ENCODE peak calls at places on chromosomes 4 and X, in four cellular contexts. F is suprapubic skin, O is A549, B is tibial nerve. E is an unnamed sample.

GRCh38 chrX:132631579-132632232 is 142.9 kb upstream of the MBNL3 start:
- DNase-seq in B (no peak), O (peak), F (no peak), E (no peak)

GRCh38 chr4:74444891-74445642 is at the start of gene AREG:
- DNase-seq in O (peak), F (peak), B (peak), E (peak)

GRCh38 chr4:109548655-109549054 is 11.4 kb upstream of the MCUB start:
- DNase-seq in O (no peak), F (no peak), B (no peak), E (no peak)

GRCh38 chr4:98125585-98125984 is 17.7 kb downstream of the STPG2 start:
- DNase-seq in F (no peak), B (no peak), O (no peak), E (no peak)

GRCh38 chrX:8820910-8821527 is 19.8 kb upstream of the FAM9A start:
- DNase-seq in B (no peak), F (no peak), O (no peak), E (no peak)

GRCh38 chr4:60683357-60683756 is 516.8 kb upstream of the ADGRL3 start:
- DNase-seq in O (no peak), F (no peak), B (no peak), E (no peak)

GRCh38 chr4:180909279-180909678 is 1333.9 kb upstream of the TENM3 start:
- DNase-seq in F (no peak), B (no peak), O (no peak), E (no peak)

GRCh38 chr4:7828926-7829325 is 110.7 kb downstream of the AFAP1 start:
- DNase-seq in F (no peak), B (no peak), O (no peak), E (no peak)

GRCh38 chr4:86250616-86251015 is 109.2 kb downstream of the MAPK10 start:
- DNase-seq in B (no peak), O (no peak), F (no peak), E (no peak)

GRCh38 chr4:99934891-99935290 is 11.5 kb downstream of the DNAJB14 start:
- DNase-seq in F (no peak), B (no peak), O (no peak), E (no peak)

GRCh38 chr4:152189451-152190179 is 346.3 kb downstream of the FBXW7 start:
- DNase-seq in B (no peak), F (no peak), O (no peak), E (no peak)

GRCh38 chr4:3491681-3492405 is 28.7 kb downstream of the DOK7 start:
- DNase-seq in O (no peak), B (no peak), F (no peak), E (no peak)

GRCh38 chr4:26269038-26269437 is 51.8 kb upstream of the RBPJ start:
- DNase-seq in F (no peak), O (no peak), B (no peak), E (no peak)
- TF ChIP-seq EP300 in F (no peak), O (no peak), B (no peak), E (no peak)

GRCh38 chrX:150371877-150372276 is 8.8 kb downstream of the MAMLD1 start:
- DNase-seq in B (no peak), F (no peak), O (no peak), E (no peak)

GRCh38 chrX:150370589-150371312 is 7.6 kb downstream of the MAMLD1 start:
- DNase-seq in O (no peak), B (no peak), F (no peak), E (no peak)

GRCh38 chrX:150375243-150375642 is 12.1 kb downstream of the MAMLD1 start:
- DNase-seq in B (no peak), F (no peak), O (no peak), E (no peak)

GRCh38 chrX:150372756-150373155 is 9.6 kb downstream of the MAMLD1 start:
- DNase-seq in F (no peak), O (no peak), B (no peak), E (no peak)

DNA sequence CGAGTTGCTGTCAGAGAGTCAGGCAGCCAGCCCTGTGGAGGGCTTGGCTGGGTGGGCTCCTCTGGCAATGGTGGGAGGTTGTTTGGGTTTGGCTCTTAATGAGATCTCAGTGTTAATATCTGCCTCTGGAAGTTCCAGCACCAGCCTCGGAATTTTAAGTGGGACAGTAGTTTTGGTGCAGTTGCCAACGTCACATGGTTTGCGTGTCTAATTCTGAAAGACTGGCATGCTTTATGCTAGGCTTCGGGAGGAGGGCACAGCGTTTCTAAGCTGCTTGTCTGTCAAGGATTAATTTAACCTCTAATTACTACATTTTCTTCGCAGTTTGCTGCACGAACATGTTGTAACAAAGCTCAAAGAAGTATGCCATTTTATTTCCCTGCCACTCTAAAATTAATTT is 9.2 kb downstream of the MAMLD1 start:
- DNase-seq in O (no peak), B (no peak), F (no peak), E (no peak)
- TF ChIP-seq CTCF in O (no peak), B (no peak), F (no peak), E (no peak)

GRCh38 chrX:48071064-48071985 is at the start of gene ZNF630:
- DNase-seq in B (peak), F (peak), O (peak), E (peak)

GRCh38 chrX:48076343-48076742 is 4.9 kb upstream of the ZNF630 start:
- DNase-seq in F (no peak), O (no peak), B (no peak), E (no peak)

GRCh38 chrX:48068096-48068887 is 3.1 kb downstream of the ZNF630 start:
- DNase-seq in B (no peak), O (no peak), F (no peak), E (no peak)

DNA sequence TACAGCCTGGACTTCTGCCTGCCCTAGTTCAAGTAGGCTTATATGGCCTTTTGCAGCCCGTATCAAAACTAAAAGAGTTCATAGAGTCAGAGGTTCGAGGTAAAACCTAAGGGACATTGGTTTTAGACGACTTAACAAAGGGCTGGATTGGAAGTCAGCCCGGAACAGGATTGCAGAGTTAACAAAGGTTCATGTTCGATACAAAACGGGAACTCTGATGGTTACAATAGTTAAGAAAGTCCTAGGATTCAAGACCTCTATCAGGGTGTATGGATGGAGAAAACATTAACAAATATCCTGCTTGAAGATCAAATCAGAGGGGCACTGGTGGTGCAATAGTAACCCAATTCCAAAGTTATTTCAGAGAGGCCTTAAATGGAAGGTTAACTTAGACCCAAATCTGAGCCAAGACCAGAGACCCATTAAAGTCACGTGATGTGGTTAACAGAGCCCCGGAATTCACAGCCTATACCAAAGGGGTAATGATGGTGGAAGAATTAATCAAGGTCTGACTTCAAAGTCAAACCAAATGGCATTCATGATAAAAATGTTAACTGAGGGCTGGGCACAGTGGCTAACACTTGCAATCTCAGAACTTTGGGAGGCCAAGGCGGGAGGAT is 656 bp upstream of the ZNF630 start:
- DNase-seq in B (no peak), O (no peak), F (no peak), E (no peak)
- H3K4me3 ChIP-seq in B (peak), O (peak), F (peak), E (peak)

GRCh38 chr4:41216294-41217019 is 2.1 kb upstream of the APBB2 start:
- DNase-seq in F (peak), O (peak), B (peak), E (peak)
- TF ChIP-seq EP300 in F (no peak), O (no peak), B (no peak), E (no peak)

GRCh38 chrX:10212395-10212794 is 55.6 kb downstream of the CLCN4 start:
- DNase-seq in F (no peak), O (no peak), B (no peak), E (no peak)

GRCh38 chrX:10221651-10222050 is 64.9 kb downstream of the CLCN4 start:
- DNase-seq in B (no peak), O (no peak), F (no peak), E (no peak)

GRCh38 chrX:10216208-10216607 is 59.4 kb downstream of the CLCN4 start:
- DNase-seq in O (no peak), F (no peak), B (no peak), E (no peak)

GRCh38 chrX:10213716-10214115 is 56.9 kb downstream of the CLCN4 start:
- DNase-seq in B (no peak), F (no peak), O (no peak), E (no peak)

DNA sequence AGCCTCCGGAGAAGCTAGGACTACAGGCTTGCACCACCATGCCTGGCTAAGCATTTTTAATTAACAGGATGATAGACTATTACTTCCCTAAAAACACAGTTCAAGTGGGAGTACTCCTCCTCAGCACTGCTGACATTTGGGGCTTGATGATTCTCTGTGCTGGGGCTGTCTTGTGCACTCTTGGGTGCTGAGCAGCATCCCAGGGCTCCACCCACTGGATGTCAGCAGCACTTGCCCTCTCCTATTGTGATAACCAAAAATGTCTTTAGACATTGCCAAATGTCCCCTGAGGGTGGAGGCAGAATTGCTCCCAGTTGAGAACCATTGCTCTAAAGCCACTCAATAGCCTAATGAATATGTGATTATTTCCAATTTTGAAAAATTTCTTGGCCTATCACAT is 60.4 kb downstream of the CLCN4 start:
- DNase-seq in B (no peak), F (no peak), O (no peak), E (no peak)
- TF ChIP-seq CTCF in B (no peak), F (no peak), O (no peak), E (no peak)

DNA sequence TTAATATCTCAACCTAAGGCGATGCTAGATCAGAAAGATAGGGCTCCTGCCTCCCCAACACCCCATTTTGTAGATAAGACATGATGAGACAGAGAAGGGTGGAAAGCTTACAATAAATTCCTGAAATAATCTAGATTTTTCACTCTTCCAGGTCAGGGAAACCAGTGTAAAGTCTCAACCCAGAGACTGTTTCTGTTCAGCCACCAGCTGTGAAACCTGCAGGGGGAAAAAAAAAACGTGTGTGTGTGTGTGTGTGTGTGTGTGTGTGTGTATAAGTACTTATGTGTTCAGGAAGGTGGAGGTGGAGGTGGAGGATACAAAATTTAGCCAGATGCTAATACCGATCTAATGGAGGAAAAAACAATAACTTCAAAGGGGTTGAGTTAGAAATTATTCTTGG is 773 bp upstream of the ITM2A start:
- DNase-seq in O (no peak), B (no peak), F (no peak), E (no peak)
- H3K4me3 ChIP-seq in O (no peak), B (no peak), F (peak), E (no peak)

DNA sequence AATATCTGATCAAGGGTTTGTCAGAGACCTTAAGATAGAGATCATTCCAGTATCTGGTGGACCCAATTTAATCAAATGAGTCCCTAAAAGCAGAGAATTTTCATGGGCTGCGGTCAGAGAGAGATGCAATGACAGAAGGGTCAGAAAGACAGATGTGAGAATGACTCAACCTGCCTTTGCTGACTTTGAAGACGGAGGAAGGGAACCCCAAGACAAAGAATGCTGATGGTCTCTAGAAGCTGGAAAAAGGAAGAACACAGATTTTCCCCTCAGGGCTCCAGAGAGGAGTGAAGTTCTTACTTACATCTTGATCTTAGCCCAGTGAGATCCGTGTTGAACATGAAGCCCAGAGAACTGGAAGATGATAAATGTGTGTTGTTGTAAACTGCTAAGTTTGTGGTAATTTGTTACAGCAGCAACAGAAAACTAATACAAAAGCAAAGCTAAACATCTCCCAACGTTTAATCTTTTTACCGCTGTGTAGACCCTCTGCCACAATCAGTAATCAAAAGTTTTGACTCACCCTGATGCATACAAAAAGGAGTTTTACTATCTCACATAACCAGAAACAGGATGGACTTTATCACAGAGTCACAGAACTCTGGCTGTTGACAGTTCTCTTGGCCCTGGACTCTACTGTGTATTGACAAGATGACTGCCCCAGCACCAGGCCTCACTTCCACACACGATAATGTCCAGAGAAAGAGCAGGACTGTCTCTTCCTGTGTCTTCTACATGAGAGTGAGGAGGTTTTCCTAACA is 70.2 kb upstream of the MAGEB2 start:
- DNase-seq in F (no peak), O (no peak), B (no peak), E (no peak)
- TF ChIP-seq EP300 in F (no peak), O (no peak), B (no peak), E (no peak)